ENCODE peak calls at places on chromosomes 12 and 14, in seven cellular contexts. One of them, this sample, is unnamed. For H3K36me3, the result is how much of the 10 kb centered on the place peaks cover.

GRCh38 chr14:50823763-50824636 is 7.0 kb downstream of the NIN start:
- DNase-seq in prostate gland: no peak
- DNase-seq in Peyer's patch: peak
- DNase-seq in tibial nerve: no peak
- DNase-seq in upper lobe of left lung: no peak
- DNase-seq in right lobe of liver: no peak
- DNase-seq in breast epithelium: no peak
- DNase-seq in this sample: no peak

GRCh38 chr12:93081810-93082165 is 152.7 kb upstream of the EEA1 start:
- DNase-seq in prostate gland: peak
- DNase-seq in Peyer's patch: no peak
- DNase-seq in tibial nerve: no peak
- DNase-seq in upper lobe of left lung: no peak
- DNase-seq in right lobe of liver: no peak
- DNase-seq in breast epithelium: no peak
- DNase-seq in this sample: no peak

GRCh38 chr14:86296173-86296572 is 766.2 kb downstream of the FLRT2 start:
- DNase-seq in prostate gland: no peak
- DNase-seq in Peyer's patch: no peak
- DNase-seq in tibial nerve: no peak
- DNase-seq in upper lobe of left lung: no peak
- DNase-seq in right lobe of liver: no peak
- DNase-seq in breast epithelium: no peak
- DNase-seq in this sample: no peak

GRCh38 chr12:53344487-53344823 is 8.3 kb upstream of the SP7 start:
- DNase-seq in prostate gland: no peak
- DNase-seq in Peyer's patch: no peak
- DNase-seq in tibial nerve: no peak
- DNase-seq in upper lobe of left lung: no peak
- DNase-seq in right lobe of liver: no peak
- DNase-seq in breast epithelium: no peak
- DNase-seq in this sample: no peak

GRCh38 chr14:64465856-64466554 is 706 bp downstream of the AKAP5 start:
- DNase-seq in prostate gland: no peak
- DNase-seq in Peyer's patch: no peak
- DNase-seq in tibial nerve: no peak
- DNase-seq in upper lobe of left lung: no peak
- DNase-seq in right lobe of liver: no peak
- DNase-seq in breast epithelium: no peak
- DNase-seq in this sample: no peak

GRCh38 chr12:81329088-81329487 is 251.2 kb downstream of the ACSS3 start:
- DNase-seq in prostate gland: no peak
- DNase-seq in Peyer's patch: no peak
- DNase-seq in tibial nerve: no peak
- DNase-seq in upper lobe of left lung: no peak
- DNase-seq in right lobe of liver: no peak
- DNase-seq in breast epithelium: no peak
- DNase-seq in this sample: no peak

GRCh38 chr14:74685054-74685453 is 27.8 kb downstream of the AREL1 start:
- DNase-seq in prostate gland: no peak
- DNase-seq in Peyer's patch: no peak
- DNase-seq in tibial nerve: no peak
- DNase-seq in upper lobe of left lung: no peak
- DNase-seq in right lobe of liver: no peak
- DNase-seq in breast epithelium: no peak
- DNase-seq in this sample: no peak

GRCh38 chr12:537772-538171 is 78.0 kb downstream of the B4GALNT3 start:
- DNase-seq in prostate gland: peak
- DNase-seq in Peyer's patch: no peak
- DNase-seq in tibial nerve: no peak
- DNase-seq in upper lobe of left lung: no peak
- DNase-seq in right lobe of liver: no peak
- DNase-seq in breast epithelium: no peak
- DNase-seq in this sample: no peak

GRCh38 chr14:50560929-50561280 is 960 bp downstream of the ATL1 start:
- DNase-seq in prostate gland: peak
- DNase-seq in Peyer's patch: peak
- DNase-seq in tibial nerve: peak
- DNase-seq in upper lobe of left lung: peak
- DNase-seq in right lobe of liver: peak
- DNase-seq in breast epithelium: peak
- DNase-seq in this sample: peak

GRCh38 chr12:22396735-22397134 is 62.2 kb upstream of the ST8SIA1 start:
- DNase-seq in prostate gland: no peak
- DNase-seq in Peyer's patch: no peak
- DNase-seq in tibial nerve: no peak
- DNase-seq in upper lobe of left lung: no peak
- DNase-seq in right lobe of liver: no peak
- DNase-seq in breast epithelium: no peak
- DNase-seq in this sample: no peak

GRCh38 chr12:45918818-45919217 is 71.6 kb downstream of the SCAF11 start:
- DNase-seq in prostate gland: no peak
- DNase-seq in Peyer's patch: no peak
- DNase-seq in tibial nerve: no peak
- DNase-seq in upper lobe of left lung: no peak
- DNase-seq in right lobe of liver: no peak
- DNase-seq in breast epithelium: no peak
- DNase-seq in this sample: no peak

GRCh38 chr12:69824028-69824427 is 999 bp upstream of the MYRFL start:
- DNase-seq in prostate gland: no peak
- DNase-seq in Peyer's patch: no peak
- DNase-seq in tibial nerve: no peak
- DNase-seq in upper lobe of left lung: no peak
- DNase-seq in right lobe of liver: no peak
- DNase-seq in breast epithelium: no peak
- DNase-seq in this sample: no peak

GRCh38 chr12:120652671-120653435 is 12.4 kb downstream of the CABP1 start:
- DNase-seq in prostate gland: no peak
- DNase-seq in Peyer's patch: no peak
- DNase-seq in tibial nerve: no peak
- DNase-seq in upper lobe of left lung: no peak
- DNase-seq in right lobe of liver: no peak
- DNase-seq in breast epithelium: no peak
- DNase-seq in this sample: no peak

GRCh38 chr14:82855912-82856381 is 1322.3 kb upstream of the SEL1L start:
- DNase-seq in prostate gland: peak
- DNase-seq in Peyer's patch: no peak
- DNase-seq in tibial nerve: no peak
- DNase-seq in upper lobe of left lung: no peak
- DNase-seq in right lobe of liver: no peak
- DNase-seq in breast epithelium: no peak
- DNase-seq in this sample: no peak

GRCh38 chr12:101773560-101774206 is 34.4 kb upstream of the SYCP3 start:
- DNase-seq in prostate gland: peak
- DNase-seq in Peyer's patch: peak
- DNase-seq in tibial nerve: peak
- DNase-seq in upper lobe of left lung: no peak
- DNase-seq in right lobe of liver: peak
- DNase-seq in breast epithelium: peak
- DNase-seq in this sample: peak

GRCh38 chr14:21308132-21308478 is 28.2 kb downstream of the RPGRIP1 start:
- DNase-seq in prostate gland: no peak
- DNase-seq in Peyer's patch: no peak
- DNase-seq in tibial nerve: no peak
- DNase-seq in upper lobe of left lung: no peak
- DNase-seq in right lobe of liver: no peak
- DNase-seq in breast epithelium: no peak
- DNase-seq in this sample: no peak

GRCh38 chr12:64018524-64018923 is 174.0 kb downstream of the SRGAP1 start:
- DNase-seq in prostate gland: no peak
- DNase-seq in Peyer's patch: no peak
- DNase-seq in tibial nerve: no peak
- DNase-seq in upper lobe of left lung: no peak
- DNase-seq in right lobe of liver: no peak
- DNase-seq in breast epithelium: no peak
- DNase-seq in this sample: no peak

GRCh38 chr12:46269429-46270241 is 792 bp upstream of the SLC38A1 start:
- DNase-seq in prostate gland: no peak
- DNase-seq in Peyer's patch: peak
- DNase-seq in tibial nerve: no peak
- DNase-seq in upper lobe of left lung: no peak
- DNase-seq in right lobe of liver: peak
- DNase-seq in breast epithelium: no peak
- DNase-seq in this sample: no peak

GRCh38 chr14:84646791-84647500 is 883.0 kb upstream of the FLRT2 start:
- DNase-seq in prostate gland: no peak
- DNase-seq in Peyer's patch: no peak
- DNase-seq in tibial nerve: no peak
- DNase-seq in upper lobe of left lung: no peak
- DNase-seq in right lobe of liver: no peak
- DNase-seq in breast epithelium: no peak
- DNase-seq in this sample: no peak

DNA sequence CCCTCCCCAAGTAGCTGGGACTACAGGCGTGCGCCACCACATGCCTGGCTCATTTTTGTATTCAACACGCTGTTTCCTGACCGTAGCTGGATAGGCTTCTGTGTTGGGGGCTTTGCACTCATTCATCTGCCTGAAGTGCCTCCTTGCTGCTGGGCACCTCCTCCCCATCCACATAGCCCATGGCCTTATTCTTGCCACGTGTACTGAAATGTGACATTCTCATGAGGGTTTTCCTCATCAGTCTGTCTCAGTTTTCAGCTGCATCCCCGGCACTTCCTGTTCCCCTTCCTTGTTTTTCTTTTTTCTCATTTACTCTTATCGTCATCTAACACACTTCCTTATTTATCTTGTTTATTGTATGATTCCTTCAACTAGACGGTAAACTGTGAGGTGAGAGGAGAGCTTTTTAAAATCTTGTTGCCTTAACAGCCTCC is 36.6 kb downstream of the RCOR1 start:
- DNase-seq in prostate gland: no peak
- DNase-seq in Peyer's patch: no peak
- DNase-seq in tibial nerve: no peak
- DNase-seq in upper lobe of left lung: no peak
- DNase-seq in right lobe of liver: no peak
- DNase-seq in breast epithelium: no peak
- DNase-seq in this sample: no peak
- H3K27ac ChIP-seq in prostate gland: no peak
- H3K27ac ChIP-seq in Peyer's patch: no peak
- H3K27ac ChIP-seq in tibial nerve: no peak
- H3K27ac ChIP-seq in upper lobe of left lung: peak
- H3K27ac ChIP-seq in right lobe of liver: no peak
- H3K27ac ChIP-seq in breast epithelium: no peak
- H3K27ac ChIP-seq in this sample: peak

DNA sequence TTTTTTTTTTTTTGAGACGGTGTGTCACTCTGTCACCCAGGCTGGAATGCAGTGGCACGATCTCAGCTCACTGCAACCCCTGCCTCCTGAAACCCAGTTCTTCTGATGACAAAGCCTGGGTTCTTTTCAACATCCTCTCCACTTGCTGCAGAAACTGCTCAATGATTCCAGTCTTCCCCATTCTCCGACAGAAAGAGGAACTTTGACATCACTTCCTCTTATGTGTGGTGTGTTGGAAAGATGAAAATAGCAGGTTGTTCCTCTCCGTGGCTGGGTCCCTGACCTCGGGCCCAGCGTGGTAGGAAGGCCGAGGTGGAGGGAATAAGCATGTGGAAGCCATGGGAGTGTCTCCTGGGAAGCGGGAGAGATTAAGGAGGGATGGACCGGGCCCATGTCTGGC is 198.3 kb downstream of the PHETA1 start:
- DNase-seq in prostate gland: no peak
- DNase-seq in Peyer's patch: no peak
- DNase-seq in tibial nerve: no peak
- DNase-seq in upper lobe of left lung: no peak
- DNase-seq in right lobe of liver: no peak
- DNase-seq in breast epithelium: no peak
- DNase-seq in this sample: no peak
- TF ChIP-seq POLR2A in prostate gland: no peak
- TF ChIP-seq POLR2A in Peyer's patch: no peak
- TF ChIP-seq POLR2A in tibial nerve: no peak
- TF ChIP-seq POLR2A in upper lobe of left lung: no peak
- TF ChIP-seq POLR2A in right lobe of liver: no peak
- TF ChIP-seq POLR2A in breast epithelium: no peak
- TF ChIP-seq POLR2A in this sample: no peak

GRCh38 chr14:58491593-58491992 is 64.1 kb downstream of the KIAA0586 start:
- DNase-seq in prostate gland: no peak
- DNase-seq in Peyer's patch: no peak
- DNase-seq in tibial nerve: no peak
- DNase-seq in upper lobe of left lung: no peak
- DNase-seq in right lobe of liver: no peak
- DNase-seq in breast epithelium: no peak
- DNase-seq in this sample: no peak

GRCh38 chr14:58492044-58492443 is 64.5 kb downstream of the KIAA0586 start:
- DNase-seq in prostate gland: no peak
- DNase-seq in Peyer's patch: no peak
- DNase-seq in tibial nerve: no peak
- DNase-seq in upper lobe of left lung: no peak
- DNase-seq in right lobe of liver: no peak
- DNase-seq in breast epithelium: no peak
- DNase-seq in this sample: no peak

GRCh38 chr14:58488550-58488949 is 61.0 kb downstream of the KIAA0586 start:
- DNase-seq in prostate gland: no peak
- DNase-seq in Peyer's patch: no peak
- DNase-seq in tibial nerve: no peak
- DNase-seq in upper lobe of left lung: no peak
- DNase-seq in right lobe of liver: no peak
- DNase-seq in breast epithelium: no peak
- DNase-seq in this sample: no peak
- H3K36me3 ChIP-seq in prostate gland: under half
- H3K36me3 ChIP-seq in Peyer's patch: under half
- H3K36me3 ChIP-seq in tibial nerve: under half
- H3K36me3 ChIP-seq in upper lobe of left lung: under half
- H3K36me3 ChIP-seq in right lobe of liver: under half
- H3K36me3 ChIP-seq in breast epithelium: under half
- H3K36me3 ChIP-seq in this sample: half or more

GRCh38 chr12:130783110-130783715 is 55.8 kb downstream of the STX2 start:
- DNase-seq in prostate gland: no peak
- DNase-seq in Peyer's patch: no peak
- DNase-seq in tibial nerve: no peak
- DNase-seq in upper lobe of left lung: no peak
- DNase-seq in right lobe of liver: no peak
- DNase-seq in breast epithelium: no peak
- DNase-seq in this sample: no peak

GRCh38 chr12:130780880-130781575 is 58.0 kb downstream of the STX2 start:
- DNase-seq in prostate gland: no peak
- DNase-seq in Peyer's patch: no peak
- DNase-seq in tibial nerve: no peak
- DNase-seq in upper lobe of left lung: peak
- DNase-seq in right lobe of liver: no peak
- DNase-seq in breast epithelium: no peak
- DNase-seq in this sample: no peak

GRCh38 chr12:130776857-130777339 is 60.8 kb upstream of the RIMBP2 start:
- DNase-seq in prostate gland: no peak
- DNase-seq in Peyer's patch: no peak
- DNase-seq in tibial nerve: no peak
- DNase-seq in upper lobe of left lung: no peak
- DNase-seq in right lobe of liver: no peak
- DNase-seq in breast epithelium: no peak
- DNase-seq in this sample: no peak

GRCh38 chr12:130778776-130779175 is 60.3 kb downstream of the STX2 start:
- DNase-seq in prostate gland: no peak
- DNase-seq in Peyer's patch: no peak
- DNase-seq in tibial nerve: no peak
- DNase-seq in upper lobe of left lung: no peak
- DNase-seq in right lobe of liver: no peak
- DNase-seq in breast epithelium: no peak
- DNase-seq in this sample: no peak

DNA sequence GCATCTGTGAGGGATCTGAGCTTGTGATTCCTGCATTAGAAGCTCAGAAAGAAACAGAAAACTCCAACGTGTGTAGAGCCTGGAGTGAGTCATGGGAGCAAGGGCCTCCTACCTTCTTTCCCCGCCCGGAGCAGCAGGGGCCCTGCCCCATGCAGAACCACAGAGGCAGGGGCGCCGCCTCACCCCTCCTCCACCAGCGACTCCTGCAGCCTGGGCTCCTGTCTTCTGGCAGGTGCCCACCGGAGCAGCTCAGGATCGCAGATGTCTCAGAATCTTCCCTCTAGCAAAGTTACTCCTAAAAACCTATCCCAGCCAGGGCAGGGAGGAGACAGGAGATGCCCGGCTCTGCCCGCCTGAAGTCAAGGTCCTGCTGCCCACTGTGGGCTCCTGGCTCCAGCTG is 58.7 kb downstream of the STX2 start:
- DNase-seq in prostate gland: no peak
- DNase-seq in Peyer's patch: no peak
- DNase-seq in tibial nerve: no peak
- DNase-seq in upper lobe of left lung: peak
- DNase-seq in right lobe of liver: no peak
- DNase-seq in breast epithelium: no peak
- DNase-seq in this sample: no peak
- H3K27ac ChIP-seq in prostate gland: no peak
- H3K27ac ChIP-seq in Peyer's patch: no peak
- H3K27ac ChIP-seq in tibial nerve: no peak
- H3K27ac ChIP-seq in upper lobe of left lung: no peak
- H3K27ac ChIP-seq in right lobe of liver: no peak
- H3K27ac ChIP-seq in breast epithelium: no peak
- H3K27ac ChIP-seq in this sample: no peak